ENCODE peak calls at places on chromosomes 12 and 14, in five cellular contexts. T is CD4-positive, alpha-beta T cell; R is lower lobe of right lung; M is tibial nerve; Z is SK-N-SH. S is an unnamed sample. For H3K27me3, the result is how much of the 10 kb centered on the place peaks cover.

GRCh38 chr12:52396656-52397055 is 9.5 kb downstream of the KRT82 start:
- DNase-seq in M (no peak), T (no peak), R (no peak), Z (no peak), S (no peak)

GRCh38 chr14:59308706-59309105 is 120.2 kb downstream of the DAAM1 start:
- DNase-seq in Z (no peak), R (no peak), M (no peak), T (no peak), S (no peak)

GRCh38 chr12:39368096-39368495 is 74.8 kb downstream of the KIF21A start:
- DNase-seq in Z (no peak), T (no peak), M (no peak), R (no peak), S (no peak)

GRCh38 chr14:94403312-94403711 is 14.9 kb upstream of the SERPINA1 start:
- DNase-seq in T (no peak), Z (no peak), R (no peak), M (no peak), S (no peak)

GRCh38 chr14:53144244-53144643 is 8.9 kb downstream of the DDHD1 start:
- DNase-seq in R (no peak), M (no peak), Z (no peak), T (no peak), S (no peak)

GRCh38 chr14:49867831-49868719 is 15.5 kb upstream of the NEMF start:
- DNase-seq in Z (peak), T (peak), R (peak), M (peak), S (peak)

GRCh38 chr14:41385787-41386186 is 220.9 kb upstream of the LRFN5 start:
- DNase-seq in R (no peak), M (no peak), Z (no peak), T (no peak), S (no peak)

GRCh38 chr12:107027304-107028053 is 40.5 kb upstream of the MTERF2 start:
- DNase-seq in T (no peak), M (no peak), Z (peak), R (no peak), S (no peak)

GRCh38 chr12:76559277-76560082 is at the start of gene OSBPL8:
- DNase-seq in M (peak), T (peak), Z (peak), R (peak), S (peak)

GRCh38 chr14:88198441-88198840 is 124.6 kb downstream of the KCNK10 start:
- DNase-seq in M (no peak), T (no peak), R (no peak), Z (no peak), S (no peak)

GRCh38 chr14:59754256-59754655 is 116.3 kb downstream of the RTN1 start:
- DNase-seq in M (no peak), T (no peak), R (no peak), Z (no peak), S (no peak)

GRCh38 chr12:104985206-104985605 is 910 bp upstream of the NOPCHAP1 start:
- DNase-seq in T (no peak), R (no peak), M (no peak), Z (no peak), S (no peak)

GRCh38 chr12:88996389-88996788 is 355.9 kb downstream of the DUSP6 start:
- DNase-seq in R (no peak), T (no peak), M (no peak), Z (no peak), S (no peak)

GRCh38 chr14:94049625-94050023 is 23.5 kb downstream of the OTUB2 start:
- DNase-seq in R (no peak), M (no peak), T (no peak), Z (no peak), S (no peak)

GRCh38 chr12:67991158-67991557 is 1.9 kb downstream of the IFNG-AS1 start:
- DNase-seq in M (no peak), T (peak), Z (no peak), R (no peak), S (peak)

GRCh38 chr12:116400671-116401357 is 123.3 kb upstream of the MED13L start:
- DNase-seq in R (no peak), M (no peak), T (no peak), Z (no peak), S (no peak)

GRCh38 chr12:52074656-52075408 is 4.7 kb upstream of the SMIM41 start:
- DNase-seq in Z (no peak), T (no peak), M (no peak), R (peak), S (no peak)

GRCh38 chr12:124738636-124739467 is 124.8 kb downstream of the SCARB1 start:
- DNase-seq in Z (no peak), M (no peak), R (no peak), T (no peak), S (no peak)

GRCh38 chr12:110998165-110998564 is 77.8 kb upstream of the MYL2 start:
- DNase-seq in Z (no peak), M (no peak), T (no peak), R (no peak), S (no peak)

GRCh38 chr12:33370318-33370717 is 69.3 kb downstream of the SYT10 start:
- DNase-seq in T (no peak), R (no peak), M (no peak), Z (no peak), S (no peak)

GRCh38 chr14:75972729-75973480 is 8.9 kb downstream of the TGFB3 start:
- DNase-seq in T (no peak), R (no peak), Z (peak), M (no peak), S (no peak)

GRCh38 chr12:108338915-108339657 is at the start of gene CMKLR1:
- DNase-seq in T (no peak), M (peak), R (peak), Z (peak), S (no peak)

GRCh38 chr12:11705010-11705409 is 55.5 kb downstream of the ETV6 start:
- DNase-seq in T (no peak), R (no peak), M (no peak), Z (no peak), S (no peak)

GRCh38 chr14:102688290-102688689 is 89.0 kb upstream of the TRAF3 start:
- DNase-seq in Z (no peak), R (no peak), T (no peak), M (no peak), S (no peak)

GRCh38 chr14:66380143-66380542 is 106.0 kb upstream of the CCDC196 start:
- DNase-seq in T (no peak), M (no peak), Z (no peak), R (no peak), S (no peak)

GRCh38 chr12:109518820-109519665 is 41.6 kb downstream of the UBE3B start:
- DNase-seq in M (peak), R (peak), Z (peak), T (peak), S (peak)

GRCh38 chr12:6241495-6241894 is 41.3 kb downstream of the CD9 start:
- DNase-seq in Z (no peak), M (peak), R (peak), T (no peak), S (no peak)

GRCh38 chr12:57550628-57551549 is 1.0 kb downstream of the KIF5A start:
- DNase-seq in Z (no peak), T (no peak), R (no peak), M (no peak), S (no peak)

GRCh38 chr12:34253674-34254073 is 231.4 kb downstream of the ALG10 start:
- DNase-seq in R (no peak), T (no peak), M (no peak), Z (no peak), S (no peak)

GRCh38 chr12:49505672-49506071 is 33.2 kb upstream of the KCNH3 start:
- DNase-seq in R (no peak), M (no peak), T (no peak), Z (no peak), S (no peak)

GRCh38 chr14:88305923-88306322 is 17.1 kb downstream of the KCNK10 start:
- DNase-seq in T (no peak), M (no peak), Z (no peak), R (no peak), S (no peak)

GRCh38 chr12:52423661-52424503 is 10.3 kb downstream of the KRT75 start:
- DNase-seq in Z (no peak), M (no peak), T (no peak), R (no peak), S (no peak)

GRCh38 chr14:73613419-73613963 is 1.2 kb downstream of the ACOT6 start:
- DNase-seq in Z (no peak), T (no peak), M (no peak), R (no peak), S (no peak)

GRCh38 chr14:59439256-59440015 is 25.7 kb downstream of the GPR135 start:
- DNase-seq in R (no peak), T (no peak), Z (no peak), M (no peak), S (no peak)

GRCh38 chr14:52850520-52850919 is 59.1 kb upstream of the GNPNAT1 start:
- DNase-seq in R (no peak), M (no peak), T (no peak), Z (no peak), S (no peak)

GRCh38 chr12:63843613-63844390 is 698 bp upstream of the SRGAP1 start:
- DNase-seq in R (peak), T (peak), Z (peak), M (peak), S (peak)

GRCh38 chr12:132986885-132987225 is 688 bp downstream of the ZNF26 start:
- DNase-seq in M (no peak), R (no peak), Z (no peak), T (no peak), S (no peak)

DNA sequence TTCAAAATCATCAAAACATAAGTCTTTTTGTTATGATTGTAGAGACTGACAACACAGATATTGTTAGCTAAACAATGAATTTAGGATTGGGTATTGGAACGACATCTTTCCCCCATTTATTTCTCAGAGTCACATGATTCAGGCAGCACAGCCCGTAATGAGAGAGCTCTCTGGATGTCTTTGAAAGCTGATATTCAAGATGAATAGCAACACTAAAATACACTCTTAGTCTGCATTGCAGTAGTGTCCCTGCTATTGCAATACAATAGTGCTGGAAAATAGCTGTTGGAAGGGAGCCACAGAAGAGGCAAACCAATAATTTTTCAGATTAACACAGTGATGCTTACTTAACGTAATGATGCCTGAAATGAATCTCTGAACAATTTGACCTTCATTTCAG is 9.9 kb downstream of the GTSF1 start:
- DNase-seq in R (no peak), Z (no peak), T (no peak), M (no peak), S (no peak)
- H3K27me3 ChIP-seq in R (under half), Z (under half), T (under half), M (under half), S (under half)

GRCh38 chr12:53737494-53737808 is 10.2 kb upstream of the CALCOCO1 start:
- DNase-seq in Z (no peak), T (no peak), R (no peak), M (no peak), S (no peak)

GRCh38 chr12:53739285-53740129 is 12.3 kb upstream of the CALCOCO1 start:
- DNase-seq in Z (peak), M (no peak), R (no peak), T (no peak), S (no peak)

GRCh38 chr12:53740130-53740491 is 11.7 kb downstream of the CISTR start:
- DNase-seq in M (no peak), R (no peak), Z (no peak), T (no peak), S (no peak)

GRCh38 chr12:53737951-53738833 is 10.9 kb upstream of the CALCOCO1 start:
- DNase-seq in M (no peak), R (no peak), T (peak), Z (peak), S (peak)

GRCh38 chr12:53738834-53739284 is 11.6 kb upstream of the CALCOCO1 start:
- DNase-seq in T (no peak), Z (peak), R (no peak), M (no peak), S (no peak)
- H3K27me3 ChIP-seq in T (under half), Z (half or more), R (half or more), M (under half), S (under half)

GRCh38 chr14:36510874-36511273 is 9.2 kb downstream of the NKX2-1 start:
- DNase-seq in T (no peak), R (no peak), M (no peak), Z (no peak), S (no peak)
- H3K27me3 ChIP-seq in T (half or more), R (half or more), M (under half), Z (half or more), S (under half)

DNA sequence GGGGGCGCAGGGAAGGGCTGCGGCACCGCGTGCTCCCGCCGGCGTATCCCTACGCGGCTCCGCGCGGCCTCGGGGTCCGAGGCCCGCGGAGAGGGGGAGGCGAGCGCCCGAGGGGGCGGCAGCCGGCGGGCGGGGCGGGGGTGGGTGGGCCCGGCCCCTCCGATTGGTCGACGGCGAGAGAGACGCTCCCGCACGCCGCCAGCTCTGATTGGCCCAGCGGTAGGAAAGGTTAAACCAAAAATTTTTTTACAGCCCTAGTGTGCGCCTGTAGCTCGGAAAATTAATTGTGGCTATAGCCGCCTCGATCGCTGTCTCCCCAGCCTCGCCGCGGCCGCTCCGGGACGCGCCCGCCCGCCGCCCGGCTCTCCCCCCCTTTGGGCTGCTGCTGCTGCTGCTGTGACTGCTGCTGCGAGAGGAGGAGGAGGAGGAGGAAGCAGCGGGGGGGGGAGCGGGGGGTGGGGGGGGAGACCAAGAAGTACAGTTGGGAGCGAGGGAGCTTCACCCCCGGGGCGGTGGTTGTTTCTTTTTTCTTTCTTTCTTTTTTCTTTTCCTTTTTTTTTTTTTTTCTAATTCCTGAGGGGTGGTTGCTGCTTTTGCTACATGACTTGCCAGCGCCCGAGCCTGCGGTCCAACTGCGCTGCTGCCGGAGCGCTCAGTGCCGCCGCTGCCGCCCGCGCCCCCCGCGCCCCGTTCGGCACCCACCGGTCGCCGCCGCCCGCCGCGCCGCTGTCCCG is at the start of gene FOXG1:
- DNase-seq in T (no peak), Z (peak), M (no peak), R (peak), S (no peak)
- H3K27me3 ChIP-seq in T (half or more), Z (half or more), M (under half), R (half or more), S (under half)

GRCh38 chr14:36028665-36029064 is 147.9 kb downstream of the PTCSC3 start:
- DNase-seq in T (no peak), M (no peak), R (no peak), Z (no peak), S (no peak)

GRCh38 chr14:36022765-36023415 is 153.6 kb downstream of the PTCSC3 start:
- DNase-seq in R (no peak), Z (no peak), T (no peak), M (no peak), S (no peak)

GRCh38 chr14:36027354-36027753 is 149.2 kb downstream of the PTCSC3 start:
- DNase-seq in R (no peak), M (no peak), Z (no peak), T (no peak), S (no peak)

GRCh38 chr14:36028218-36028617 is 148.3 kb downstream of the PTCSC3 start:
- DNase-seq in R (no peak), Z (no peak), M (no peak), T (no peak), S (no peak)
- H3K27me3 ChIP-seq in R (under half), Z (under half), M (under half), T (under half), S (under half)

DNA sequence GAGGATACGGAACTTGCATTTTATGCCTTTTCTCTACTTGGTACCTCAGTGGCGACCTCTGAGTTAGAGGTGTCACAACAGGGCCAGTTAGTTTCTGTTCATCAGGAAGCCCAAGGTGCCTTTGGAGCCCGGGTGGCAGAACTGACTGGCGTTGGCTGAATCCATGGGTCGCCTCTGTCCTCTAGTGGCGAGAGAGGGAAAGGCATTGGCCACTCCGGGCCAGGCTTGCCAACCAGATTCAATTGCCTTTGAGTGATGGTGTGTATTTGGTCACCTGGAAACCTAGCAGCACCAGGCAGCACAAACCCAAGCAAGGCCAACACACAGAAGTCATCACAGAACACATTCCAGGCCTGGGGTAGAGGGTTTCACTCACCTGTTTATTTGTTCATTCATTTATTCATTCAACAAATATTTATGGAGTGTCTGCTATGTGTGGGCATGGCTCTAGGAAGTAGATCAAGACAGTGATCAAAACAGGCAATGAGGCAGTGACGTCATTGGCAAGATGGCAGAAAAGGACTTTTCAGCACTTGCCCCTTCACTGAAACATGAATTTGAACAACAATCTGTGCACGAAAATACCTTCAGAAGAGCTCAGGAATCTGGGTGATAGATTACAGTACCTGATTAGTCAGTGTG is 40.5 kb upstream of the KCNA5 start:
- DNase-seq in Z (peak), T (no peak), R (peak), M (peak), S (peak)
- H3K27me3 ChIP-seq in Z (under half), T (under half), R (under half), M (under half), S (under half)

DNA sequence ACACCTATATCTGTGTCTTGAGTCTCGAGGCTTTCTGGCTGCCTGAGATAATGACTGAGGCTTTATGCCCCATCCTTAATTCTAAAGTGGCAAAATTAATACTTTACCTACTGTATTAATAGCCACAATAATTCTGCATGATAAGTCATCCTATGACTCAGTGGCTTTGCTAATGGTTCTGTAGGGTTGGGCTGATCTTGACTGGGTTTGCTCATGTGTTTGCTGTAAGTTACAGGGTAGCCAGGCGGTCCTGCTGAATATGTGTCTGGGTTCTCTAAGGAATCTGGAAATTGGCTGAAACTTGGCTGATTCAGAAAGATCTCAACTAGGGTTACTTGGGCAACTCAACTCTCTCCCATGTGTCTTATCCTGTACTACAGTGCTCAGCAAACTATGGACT is 21.7 kb downstream of the MGST1 start:
- DNase-seq in Z (no peak), R (no peak), T (no peak), M (no peak), S (no peak)
- H3K27me3 ChIP-seq in Z (under half), R (under half), T (under half), M (under half), S (under half)

GRCh38 chr12:94873368-94874085 is 130.0 kb downstream of the NDUFA12 start:
- DNase-seq in M (no peak), R (no peak), Z (peak), T (no peak), S (no peak)

GRCh38 chr12:94874986-94875312 is 128.5 kb downstream of the NDUFA12 start:
- DNase-seq in T (no peak), Z (no peak), M (no peak), R (no peak), S (no peak)

GRCh38 chr12:94874086-94874985 is 129.2 kb downstream of the NDUFA12 start:
- DNase-seq in T (no peak), R (no peak), Z (peak), M (no peak), S (no peak)

GRCh38 chr12:94872671-94873367 is 130.7 kb downstream of the NDUFA12 start:
- DNase-seq in T (no peak), R (no peak), M (no peak), Z (peak), S (no peak)

DNA sequence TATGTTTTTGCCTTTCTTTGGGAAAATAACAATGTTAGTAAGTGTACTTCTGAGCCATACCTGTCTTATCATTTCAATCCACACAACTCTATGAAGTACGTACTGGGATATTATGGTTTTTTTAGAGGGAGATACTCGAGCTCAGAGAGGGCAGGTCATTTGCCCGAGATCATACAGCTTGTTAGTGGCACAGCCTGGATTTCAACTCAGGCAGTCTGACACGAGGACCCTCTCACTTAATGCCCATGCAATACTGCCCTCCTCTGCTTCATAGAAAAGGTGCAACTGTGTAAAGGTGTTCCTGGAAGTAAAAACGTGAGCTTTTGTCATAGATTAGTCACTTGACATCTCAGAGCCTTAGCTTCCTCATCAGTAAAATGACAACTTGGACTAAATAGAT is 128.0 kb downstream of the NDUFA12 start:
- DNase-seq in T (no peak), Z (peak), R (no peak), M (no peak), S (no peak)
- H3K27me3 ChIP-seq in T (half or more), Z (under half), R (under half), M (under half), S (under half)

S was measured in CD8-positive, alpha-beta T cell.